ENCODE peak calls at places on chromosomes 2 and 18, in nine cellular contexts. D is myocyte; G is stimulated activated CD4-positive, alpha-beta T cell treated with anti-CD3 and anti-CD28 coated beads, Interleukin-12 subunit alpha, Interleukin-12 subunit beta, amount 100 ng/mL, for 48 hours; A is amniotic stem cell; T is H4; X is ureter; J is fibroblast of mammary gland; I is aorta; C is KBM-7. V is an unnamed sample.

GRCh38 chr2:233460726-233461431 is 105.7 kb downstream of the USP40 start:
- DNase-seq in D (no peak), G (no peak), A (no peak), T (no peak), X (no peak), J (no peak), I (no peak), C (no peak), V (no peak)

GRCh38 chr2:217105733-217106649 is 246.1 kb upstream of the TNP1 start:
- DNase-seq in D (peak; percentile 93), G (no peak), A (peak; percentile 85), T (peak; percentile 98), X (no peak), J (peak; percentile 83), I (peak; percentile 88), C (no peak), V (peak; percentile 76)

GRCh38 chr2:45404807-45405297 is 206.2 kb downstream of the SRBD1 start:
- DNase-seq in D (no peak), G (no peak), A (no peak), T (no peak), X (no peak), J (peak; percentile 61), I (no peak), C (no peak), V (no peak)

GRCh38 chr2:46144133-46144800 is 152.9 kb upstream of the EPAS1 start:
- DNase-seq in D (no peak), G (no peak), A (no peak), T (no peak), X (no peak), J (no peak), I (no peak), C (no peak), V (no peak)

GRCh38 chr18:32048507-32049091 is 30.0 kb downstream of the RNF125 start:
- DNase-seq in D (peak; percentile 43), G (no peak), A (no peak), T (peak; percentile 13), X (no peak), J (peak; percentile 89), I (no peak), C (peak; percentile 85), V (no peak)

GRCh38 chr2:69366-70344 is 23.4 kb upstream of the FAM110C start:
- DNase-seq in D (no peak), G (no peak), A (no peak), T (peak; percentile 17), X (no peak), J (no peak), I (no peak), C (peak; percentile 24), V (no peak)

GRCh38 chr2:226985227-226985946 is 149.5 kb downstream of the RHBDD1 start:
- DNase-seq in D (peak; percentile 78), G (no peak), A (peak; percentile 71), T (peak; percentile 66), X (peak; percentile 57), J (peak; percentile 83), I (no peak), C (peak; percentile 48), V (peak; percentile 58)

GRCh38 chr2:39392672-39393071 is 44.4 kb downstream of the MAP4K3 start:
- DNase-seq in D (no peak), G (no peak), A (no peak), T (no peak), X (no peak), J (no peak), I (no peak), C (no peak), V (no peak)

GRCh38 chr2:239026711-239027430 is 179.0 kb downstream of the TWIST2 start:
- DNase-seq in D (no peak), G (no peak), A (no peak), T (no peak), X (no peak), J (no peak), I (peak; percentile 75), C (no peak), V (peak; percentile 55)

GRCh38 chr2:69589973-69590652 is 53.4 kb downstream of the AAK1 start:
- DNase-seq in D (no peak), G (no peak), A (no peak), T (no peak), X (no peak), J (peak; percentile 59), I (no peak), C (no peak), V (no peak)

GRCh38 chr18:39149211-39149806 is 1583.7 kb upstream of the CELF4 start:
- DNase-seq in D (no peak), G (no peak), A (no peak), T (no peak), X (no peak), J (peak; percentile 4), I (no peak), C (peak; percentile 14), V (no peak)

GRCh38 chr18:70121842-70122241 is 83.6 kb downstream of the RTTN start:
- DNase-seq in D (no peak), G (no peak), A (no peak), T (no peak), X (no peak), J (no peak), I (no peak), C (no peak), V (no peak)

GRCh38 chr18:7914834-7915670 is 347.9 kb downstream of the PTPRM start:
- DNase-seq in D (no peak), G (no peak), A (no peak), T (no peak), X (no peak), J (no peak), I (no peak), C (no peak), V (no peak)

GRCh38 chr2:62198237-62198633 is 2.3 kb downstream of the B3GNT2 start:
- DNase-seq in D (no peak), G (no peak), A (no peak), T (no peak), X (no peak), J (no peak), I (no peak), C (peak; percentile 57), V (no peak)

GRCh38 chr2:67462741-67463496 is 65.8 kb downstream of the ETAA1 start:
- DNase-seq in D (no peak), G (no peak), A (no peak), T (no peak), X (no peak), J (peak; percentile 42), I (no peak), C (no peak), V (no peak)

V was measured in tibial artery.